ENCODE peak calls at places on chromosomes 1 and 21, in four cellular contexts. One of them, this sample, is unnamed.

GRCh38 chr1:35180776-35181374 is 12.1 kb downstream of the SFPQ start:
- DNase-seq in endothelial cell: no peak
- DNase-seq in left lung: no peak
- DNase-seq in neural crest cell: no peak
- DNase-seq in this sample: no peak

GRCh38 chr1:110234691-110235090 is 24.6 kb downstream of the KCNC4 start:
- DNase-seq in endothelial cell: no peak
- DNase-seq in left lung: no peak
- DNase-seq in neural crest cell: no peak
- DNase-seq in this sample: no peak

GRCh38 chr1:160888926-160889325 is 3.9 kb upstream of the ITLN1 start:
- DNase-seq in endothelial cell: no peak
- DNase-seq in left lung: no peak
- DNase-seq in neural crest cell: no peak
- DNase-seq in this sample: no peak

GRCh38 chr1:206538086-206538781 is 30.9 kb downstream of the RASSF5 start:
- DNase-seq in endothelial cell: no peak
- DNase-seq in left lung: no peak
- DNase-seq in neural crest cell: no peak
- DNase-seq in this sample: no peak

GRCh38 chr1:925532-926421 is 2.1 kb downstream of the SAMD11 start:
- DNase-seq in endothelial cell: no peak
- DNase-seq in left lung: no peak
- DNase-seq in neural crest cell: no peak
- DNase-seq in this sample: no peak

GRCh38 chr1:167582064-167582463 is 28.5 kb upstream of the CREG1 start:
- DNase-seq in endothelial cell: no peak
- DNase-seq in left lung: no peak
- DNase-seq in neural crest cell: no peak
- DNase-seq in this sample: no peak

GRCh38 chr1:243393093-243393492 is 137.3 kb downstream of the SDCCAG8 start:
- DNase-seq in endothelial cell: no peak
- DNase-seq in left lung: no peak
- DNase-seq in neural crest cell: no peak
- DNase-seq in this sample: no peak

GRCh38 chr1:78491311-78492071 is 717 bp downstream of the PTGFR start:
- DNase-seq in endothelial cell: peak; percentile 44
- DNase-seq in left lung: peak; percentile 71
- DNase-seq in neural crest cell: peak; percentile 20
- DNase-seq in this sample: no peak

GRCh38 chr1:19372602-19373001 is 60.5 kb downstream of the SLC66A1 start:
- DNase-seq in endothelial cell: no peak
- DNase-seq in left lung: no peak
- DNase-seq in neural crest cell: no peak
- DNase-seq in this sample: no peak

GRCh38 chr1:11482904-11483479 is 4.0 kb downstream of the DISP3 start:
- DNase-seq in endothelial cell: no peak
- DNase-seq in left lung: no peak
- DNase-seq in neural crest cell: no peak
- DNase-seq in this sample: no peak

GRCh38 chr1:163609858-163610257 is 288.1 kb downstream of the NUF2 start:
- DNase-seq in endothelial cell: no peak
- DNase-seq in left lung: no peak
- DNase-seq in neural crest cell: no peak
- DNase-seq in this sample: no peak

GRCh38 chr1:85550784-85551516 is 29.6 kb upstream of the CCN1 start:
- DNase-seq in endothelial cell: no peak
- DNase-seq in left lung: no peak
- DNase-seq in neural crest cell: no peak
- DNase-seq in this sample: no peak

GRCh38 chr1:153957744-153958110 is 685 bp downstream of the CRTC2 start:
- DNase-seq in endothelial cell: no peak
- DNase-seq in left lung: no peak
- DNase-seq in neural crest cell: no peak
- DNase-seq in this sample: peak; percentile 61

GRCh38 chr1:27166351-27166802 is 11.5 kb upstream of the SLC9A1 start:
- DNase-seq in endothelial cell: no peak
- DNase-seq in left lung: no peak
- DNase-seq in neural crest cell: no peak
- DNase-seq in this sample: no peak

GRCh38 chr1:15158506-15159165 is 5.1 kb downstream of the TMEM51 start:
- DNase-seq in endothelial cell: no peak
- DNase-seq in left lung: no peak
- DNase-seq in neural crest cell: no peak
- DNase-seq in this sample: no peak

GRCh38 chr1:4694492-4694891 is 40.1 kb downstream of the AJAP1 start:
- DNase-seq in endothelial cell: no peak
- DNase-seq in left lung: peak; percentile 47
- DNase-seq in neural crest cell: no peak
- DNase-seq in this sample: no peak

GRCh38 chr21:45403825-45404725 is 890 bp upstream of the COL18A1 start:
- DNase-seq in endothelial cell: peak; percentile 31
- DNase-seq in left lung: peak; percentile 80
- DNase-seq in neural crest cell: no peak
- DNase-seq in this sample: no peak

GRCh38 chr1:82086739-82087138 is 286.0 kb downstream of the ADGRL2 start:
- DNase-seq in endothelial cell: no peak
- DNase-seq in left lung: no peak
- DNase-seq in neural crest cell: no peak
- DNase-seq in this sample: no peak

GRCh38 chr1:32715901-32716311 is 13.3 kb upstream of the SYNC start:
- DNase-seq in endothelial cell: no peak
- DNase-seq in left lung: no peak
- DNase-seq in neural crest cell: no peak
- DNase-seq in this sample: no peak

GRCh38 chr1:111920221-111921024 is 69.0 kb downstream of the KCND3 start:
- DNase-seq in endothelial cell: no peak
- DNase-seq in left lung: no peak
- DNase-seq in neural crest cell: no peak
- DNase-seq in this sample: no peak

GRCh38 chr21:35071347-35071746 is 22.2 kb upstream of the RUNX1 start:
- DNase-seq in endothelial cell: no peak
- DNase-seq in left lung: no peak
- DNase-seq in neural crest cell: no peak
- DNase-seq in this sample: no peak

GRCh38 chr1:21165076-21165475 is 11.6 kb downstream of the EIF4G3 start:
- DNase-seq in endothelial cell: no peak
- DNase-seq in left lung: no peak
- DNase-seq in neural crest cell: no peak
- DNase-seq in this sample: no peak

GRCh38 chr21:36839735-36840134 is 126.7 kb downstream of the HLCS start:
- DNase-seq in endothelial cell: no peak
- DNase-seq in left lung: no peak
- DNase-seq in neural crest cell: no peak
- DNase-seq in this sample: no peak

GRCh38 chr1:4585216-4585615 is 69.2 kb upstream of the AJAP1 start:
- DNase-seq in endothelial cell: peak; percentile 46
- DNase-seq in left lung: no peak
- DNase-seq in neural crest cell: peak; percentile 58
- DNase-seq in this sample: peak; percentile 21

DNA sequence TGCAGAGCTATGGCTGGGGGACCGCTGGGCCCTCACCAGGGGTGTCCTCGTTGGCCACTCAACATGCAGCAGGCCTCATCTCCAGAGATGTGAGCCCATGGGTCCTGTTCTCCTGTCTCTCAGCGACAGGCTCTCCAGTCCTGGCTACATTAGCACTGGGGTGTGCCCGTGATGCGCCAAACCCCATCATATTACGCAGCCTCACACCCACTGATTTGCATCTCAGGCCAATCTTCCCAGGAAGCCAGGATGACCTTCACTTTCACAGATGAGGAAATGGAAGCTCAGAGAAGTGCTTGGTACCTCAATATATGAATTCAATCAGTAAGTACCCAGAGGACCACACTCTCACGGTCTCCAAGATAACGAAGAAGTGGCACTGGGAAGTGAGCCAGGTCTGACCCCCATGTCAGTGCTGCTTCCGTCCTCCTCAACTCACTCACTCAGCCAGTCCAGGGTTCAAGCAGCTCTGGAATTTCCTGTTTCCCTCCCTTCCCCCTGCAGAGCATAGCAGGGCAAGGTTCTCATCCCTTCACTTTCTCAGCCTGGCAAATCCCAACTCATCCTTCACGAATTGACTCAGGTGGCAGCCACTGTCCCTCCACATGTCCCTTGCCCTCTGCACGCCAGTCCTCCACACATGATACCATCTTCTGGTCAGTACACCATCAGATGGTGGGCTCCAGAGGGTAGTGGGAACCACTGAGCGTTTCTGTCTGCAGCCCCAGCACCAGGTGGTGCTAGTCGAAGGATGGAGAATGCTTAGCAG is 28.9 kb upstream of the EVA1B start:
- DNase-seq in endothelial cell: no peak
- DNase-seq in left lung: no peak
- DNase-seq in neural crest cell: no peak
- DNase-seq in this sample: no peak
- TF ChIP-seq CTCF in endothelial cell: no peak
- TF ChIP-seq CTCF in left lung: no peak
- TF ChIP-seq CTCF in neural crest cell: no peak
- TF ChIP-seq CTCF in this sample: no peak

DNA sequence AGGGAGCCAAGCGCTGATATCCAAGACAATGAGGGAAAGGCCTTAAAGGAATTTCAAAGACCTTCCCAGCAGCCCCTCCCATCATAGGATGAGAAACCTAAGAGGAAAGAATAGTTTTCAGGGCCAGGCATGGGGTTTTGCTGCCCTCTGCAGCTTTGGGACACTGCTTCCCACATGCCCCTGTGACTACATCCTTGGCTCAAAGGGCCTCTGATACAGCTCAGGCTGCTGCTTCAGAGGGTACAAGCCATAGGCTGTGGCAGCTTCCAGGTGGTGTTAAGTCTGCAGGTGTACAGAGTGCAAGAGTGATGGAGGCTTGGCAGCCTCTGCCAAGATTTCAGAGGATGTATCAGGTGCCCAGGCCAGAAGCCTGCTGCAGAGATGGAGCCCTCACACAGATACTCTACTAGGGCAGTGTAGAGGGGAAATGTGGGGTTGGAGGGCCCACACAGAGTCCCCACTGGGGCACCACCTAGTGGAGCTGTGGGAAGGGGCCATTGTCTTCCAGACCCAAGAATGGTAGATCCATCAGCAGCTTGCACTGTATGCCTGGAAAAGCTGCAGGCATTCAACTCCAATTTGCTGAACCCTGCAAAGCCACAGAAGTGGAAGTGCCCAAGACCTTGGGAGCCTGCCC is 125.8 kb downstream of the SLC45A1 start:
- DNase-seq in endothelial cell: no peak
- DNase-seq in left lung: no peak
- DNase-seq in neural crest cell: no peak
- DNase-seq in this sample: no peak
- TF ChIP-seq CTCF in endothelial cell: no peak
- TF ChIP-seq CTCF in left lung: no peak
- TF ChIP-seq CTCF in neural crest cell: no peak
- TF ChIP-seq CTCF in this sample: no peak

DNA sequence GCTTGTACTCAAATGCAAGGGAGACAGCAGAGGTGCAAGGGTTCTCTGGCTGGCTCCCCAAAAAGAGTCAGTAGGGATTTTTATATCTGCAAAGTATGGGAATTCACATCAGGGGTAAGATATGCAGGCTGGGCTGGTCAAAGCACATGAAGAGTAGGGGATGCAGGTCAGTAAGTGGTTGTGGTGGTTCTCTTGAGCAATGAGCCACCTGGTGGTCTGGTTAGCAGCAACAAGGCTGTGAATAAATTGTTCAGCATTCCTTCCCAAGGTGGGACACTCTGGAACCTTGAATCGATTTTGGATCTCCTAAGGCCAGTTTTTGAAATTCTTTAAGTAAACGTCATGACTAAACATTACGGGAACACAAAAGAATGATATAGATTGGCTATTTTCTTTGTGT is 563.0 kb upstream of the NEGR1 start:
- DNase-seq in endothelial cell: peak; percentile 17
- DNase-seq in left lung: no peak
- DNase-seq in neural crest cell: no peak
- DNase-seq in this sample: no peak
- TF ChIP-seq CTCF in endothelial cell: peak; percentile 14
- TF ChIP-seq CTCF in left lung: no peak
- TF ChIP-seq CTCF in neural crest cell: peak; percentile 45
- TF ChIP-seq CTCF in this sample: no peak

DNA sequence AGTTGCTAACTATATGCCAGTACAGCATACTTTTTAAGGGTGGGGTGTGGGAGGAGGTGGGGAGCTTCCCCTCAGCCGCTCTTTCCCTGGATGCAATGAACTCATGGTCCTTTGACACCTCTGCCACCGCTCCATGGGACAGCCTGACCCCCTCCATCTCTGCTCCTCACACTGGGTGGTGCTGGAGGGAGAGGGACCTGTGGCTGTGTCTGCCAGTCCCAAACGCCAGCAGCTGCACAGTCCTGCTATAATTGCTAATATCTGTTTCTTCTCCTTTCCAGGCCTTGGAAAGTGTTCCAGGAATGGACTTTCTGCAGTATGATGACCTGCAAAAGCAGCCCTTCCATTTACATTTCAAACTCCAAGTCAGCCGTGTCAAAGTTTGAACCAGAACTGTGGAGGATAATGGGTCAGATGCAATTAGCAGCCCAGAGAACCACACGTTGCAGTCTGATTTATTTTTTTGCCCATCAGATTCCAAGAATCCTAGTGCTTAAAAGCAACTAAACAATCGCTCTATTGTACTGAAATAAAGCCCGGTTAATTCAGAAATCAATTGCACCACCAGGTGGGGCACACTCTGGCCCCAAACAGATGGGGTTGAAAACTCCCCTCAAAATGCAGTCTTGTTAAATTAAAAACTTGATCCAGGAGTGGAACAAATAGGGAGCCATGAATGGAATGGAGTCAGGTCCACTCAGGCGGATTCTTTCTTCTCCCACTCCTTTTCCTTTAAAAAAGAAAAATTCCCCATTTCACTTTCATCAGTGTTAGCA is 160.6 kb upstream of the LMO4 start:
- DNase-seq in endothelial cell: no peak
- DNase-seq in left lung: no peak
- DNase-seq in neural crest cell: no peak
- DNase-seq in this sample: no peak
- TF ChIP-seq CTCF in endothelial cell: no peak
- TF ChIP-seq CTCF in left lung: no peak
- TF ChIP-seq CTCF in neural crest cell: peak; percentile 46
- TF ChIP-seq CTCF in this sample: no peak

GRCh38 chr1:151067185-151067584 is 3.4 kb upstream of the GABPB2 start:
- DNase-seq in endothelial cell: no peak
- DNase-seq in left lung: no peak
- DNase-seq in neural crest cell: no peak
- DNase-seq in this sample: no peak

GRCh38 chr1:151069103-151069486 is 1.5 kb upstream of the GABPB2 start:
- DNase-seq in endothelial cell: no peak
- DNase-seq in left lung: no peak
- DNase-seq in neural crest cell: no peak
- DNase-seq in this sample: no peak

GRCh38 chr1:151072224-151072623 is 1.7 kb downstream of the GABPB2 start:
- DNase-seq in endothelial cell: no peak
- DNase-seq in left lung: no peak
- DNase-seq in neural crest cell: no peak
- DNase-seq in this sample: no peak
- TF ChIP-seq CTCF in endothelial cell: no peak
- TF ChIP-seq CTCF in left lung: no peak
- TF ChIP-seq CTCF in neural crest cell: no peak
- TF ChIP-seq CTCF in this sample: no peak